ENCODE peak calls at places on chromosomes 3 and 15, in nine cellular contexts. One of them, this sample, is unnamed.

GRCh38 chr3:146469206-146470017 is at the start of gene PLSCR2:
- DNase-seq in A549: peak
- DNase-seq in fibroblast of pulmonary artery: no peak
- DNase-seq in endothelial cell: peak
- DNase-seq in neural crest cell: no peak
- DNase-seq in psoas muscle: peak
- DNase-seq in progenitor cell of endocrine pancreas: no peak
- DNase-seq in astrocyte of the spinal cord: no peak
- DNase-seq in uterus: peak
- DNase-seq in this sample: peak

GRCh38 chr15:82135645-82136044 is 89.8 kb upstream of the MEX3B start:
- DNase-seq in A549: no peak
- DNase-seq in fibroblast of pulmonary artery: peak
- DNase-seq in endothelial cell: no peak
- DNase-seq in neural crest cell: no peak
- DNase-seq in psoas muscle: no peak
- DNase-seq in progenitor cell of endocrine pancreas: no peak
- DNase-seq in astrocyte of the spinal cord: peak
- DNase-seq in uterus: no peak
- DNase-seq in this sample: no peak

GRCh38 chr15:98803228-98804056 is 155.1 kb downstream of the IGF1R start:
- DNase-seq in A549: peak
- DNase-seq in fibroblast of pulmonary artery: peak
- DNase-seq in endothelial cell: no peak
- DNase-seq in neural crest cell: no peak
- DNase-seq in psoas muscle: no peak
- DNase-seq in progenitor cell of endocrine pancreas: no peak
- DNase-seq in astrocyte of the spinal cord: peak
- DNase-seq in uterus: no peak
- DNase-seq in this sample: no peak

GRCh38 chr15:67019886-67020520 is 45.4 kb upstream of the SMAD3 start:
- DNase-seq in A549: no peak
- DNase-seq in fibroblast of pulmonary artery: no peak
- DNase-seq in endothelial cell: no peak
- DNase-seq in neural crest cell: no peak
- DNase-seq in psoas muscle: no peak
- DNase-seq in progenitor cell of endocrine pancreas: no peak
- DNase-seq in astrocyte of the spinal cord: no peak
- DNase-seq in uterus: no peak
- DNase-seq in this sample: no peak

GRCh38 chr15:89448825-89449224 is 47.6 kb downstream of the RHCG start:
- DNase-seq in A549: no peak
- DNase-seq in fibroblast of pulmonary artery: no peak
- DNase-seq in endothelial cell: no peak
- DNase-seq in neural crest cell: no peak
- DNase-seq in psoas muscle: no peak
- DNase-seq in progenitor cell of endocrine pancreas: no peak
- DNase-seq in astrocyte of the spinal cord: no peak
- DNase-seq in uterus: no peak
- DNase-seq in this sample: no peak

GRCh38 chr3:64972793-64973192 is 285.0 kb upstream of the ADAMTS9 start:
- DNase-seq in A549: no peak
- DNase-seq in fibroblast of pulmonary artery: no peak
- DNase-seq in endothelial cell: no peak
- DNase-seq in neural crest cell: no peak
- DNase-seq in psoas muscle: no peak
- DNase-seq in progenitor cell of endocrine pancreas: no peak
- DNase-seq in astrocyte of the spinal cord: peak
- DNase-seq in uterus: no peak
- DNase-seq in this sample: peak

GRCh38 chr3:39065197-39065596 is 13.4 kb downstream of the WDR48 start:
- DNase-seq in A549: peak
- DNase-seq in fibroblast of pulmonary artery: peak
- DNase-seq in endothelial cell: peak
- DNase-seq in neural crest cell: no peak
- DNase-seq in psoas muscle: no peak
- DNase-seq in progenitor cell of endocrine pancreas: no peak
- DNase-seq in astrocyte of the spinal cord: peak
- DNase-seq in uterus: no peak
- DNase-seq in this sample: peak

GRCh38 chr3:186414735-186415419 is 52.8 kb upstream of the DGKG start:
- DNase-seq in A549: peak
- DNase-seq in fibroblast of pulmonary artery: peak
- DNase-seq in endothelial cell: no peak
- DNase-seq in neural crest cell: no peak
- DNase-seq in psoas muscle: no peak
- DNase-seq in progenitor cell of endocrine pancreas: no peak
- DNase-seq in astrocyte of the spinal cord: peak
- DNase-seq in uterus: peak
- DNase-seq in this sample: no peak

GRCh38 chr3:12813967-12814366 is 17.5 kb downstream of the CAND2 start:
- DNase-seq in A549: no peak
- DNase-seq in fibroblast of pulmonary artery: no peak
- DNase-seq in endothelial cell: no peak
- DNase-seq in neural crest cell: no peak
- DNase-seq in psoas muscle: no peak
- DNase-seq in progenitor cell of endocrine pancreas: no peak
- DNase-seq in astrocyte of the spinal cord: no peak
- DNase-seq in uterus: no peak
- DNase-seq in this sample: no peak

GRCh38 chr15:82108489-82109078 is 62.8 kb upstream of the MEX3B start:
- DNase-seq in A549: peak
- DNase-seq in fibroblast of pulmonary artery: peak
- DNase-seq in endothelial cell: peak
- DNase-seq in neural crest cell: peak
- DNase-seq in psoas muscle: peak
- DNase-seq in progenitor cell of endocrine pancreas: peak
- DNase-seq in astrocyte of the spinal cord: peak
- DNase-seq in uterus: peak
- DNase-seq in this sample: no peak

GRCh38 chr15:55241193-55241592 is 44.5 kb upstream of the RSL24D1 start:
- DNase-seq in A549: no peak
- DNase-seq in fibroblast of pulmonary artery: no peak
- DNase-seq in endothelial cell: no peak
- DNase-seq in neural crest cell: no peak
- DNase-seq in psoas muscle: no peak
- DNase-seq in progenitor cell of endocrine pancreas: no peak
- DNase-seq in astrocyte of the spinal cord: no peak
- DNase-seq in uterus: no peak
- DNase-seq in this sample: no peak

GRCh38 chr3:57017481-57017880 is 43.0 kb upstream of the SPATA12 start:
- DNase-seq in A549: peak
- DNase-seq in fibroblast of pulmonary artery: peak
- DNase-seq in endothelial cell: no peak
- DNase-seq in neural crest cell: no peak
- DNase-seq in psoas muscle: no peak
- DNase-seq in progenitor cell of endocrine pancreas: no peak
- DNase-seq in astrocyte of the spinal cord: peak
- DNase-seq in uterus: no peak
- DNase-seq in this sample: no peak

GRCh38 chr15:51499379-51499976 is 123.1 kb downstream of the DMXL2 start:
- DNase-seq in A549: peak
- DNase-seq in fibroblast of pulmonary artery: peak
- DNase-seq in endothelial cell: no peak
- DNase-seq in neural crest cell: no peak
- DNase-seq in psoas muscle: no peak
- DNase-seq in progenitor cell of endocrine pancreas: no peak
- DNase-seq in astrocyte of the spinal cord: peak
- DNase-seq in uterus: no peak
- DNase-seq in this sample: no peak

GRCh38 chr3:58578873-58579272 is 1.7 kb upstream of the FAM107A start:
- DNase-seq in A549: no peak
- DNase-seq in fibroblast of pulmonary artery: no peak
- DNase-seq in endothelial cell: no peak
- DNase-seq in neural crest cell: no peak
- DNase-seq in psoas muscle: no peak
- DNase-seq in progenitor cell of endocrine pancreas: no peak
- DNase-seq in astrocyte of the spinal cord: no peak
- DNase-seq in uterus: no peak
- DNase-seq in this sample: no peak

GRCh38 chr3:192812736-192813383 is 85.5 kb upstream of the FGF12 start:
- DNase-seq in A549: peak
- DNase-seq in fibroblast of pulmonary artery: peak
- DNase-seq in endothelial cell: peak
- DNase-seq in neural crest cell: peak
- DNase-seq in psoas muscle: no peak
- DNase-seq in progenitor cell of endocrine pancreas: no peak
- DNase-seq in astrocyte of the spinal cord: peak
- DNase-seq in uterus: no peak
- DNase-seq in this sample: no peak

DNA sequence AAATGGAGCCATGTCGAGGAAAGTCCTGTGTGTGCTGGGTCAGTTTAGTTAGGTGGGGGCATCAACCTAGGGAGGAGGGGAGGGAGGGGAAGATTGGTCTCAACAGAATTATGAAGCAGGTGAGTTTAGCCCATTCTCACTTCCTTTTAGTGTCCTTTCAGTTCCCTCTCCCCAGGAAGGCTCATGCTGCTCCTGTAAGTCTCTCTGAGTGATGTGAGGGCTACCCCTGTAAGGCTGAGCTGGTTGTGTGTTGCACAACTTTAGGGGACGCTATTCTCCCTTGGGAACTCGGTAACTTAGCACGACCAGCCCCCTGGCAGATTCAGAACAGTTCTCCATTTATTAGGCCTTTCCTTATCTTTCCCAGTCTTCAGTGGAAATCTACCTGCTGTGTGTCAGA is 21.2 kb downstream of the IL5RA start:
- DNase-seq in A549: no peak
- DNase-seq in fibroblast of pulmonary artery: no peak
- DNase-seq in endothelial cell: no peak
- DNase-seq in neural crest cell: no peak
- DNase-seq in psoas muscle: no peak
- DNase-seq in progenitor cell of endocrine pancreas: no peak
- DNase-seq in astrocyte of the spinal cord: no peak
- DNase-seq in uterus: no peak
- DNase-seq in this sample: no peak
- TF ChIP-seq CTCF in A549: no peak
- TF ChIP-seq CTCF in fibroblast of pulmonary artery: no peak
- TF ChIP-seq CTCF in endothelial cell: no peak
- TF ChIP-seq CTCF in neural crest cell: no peak
- TF ChIP-seq CTCF in psoas muscle: no peak
- TF ChIP-seq CTCF in progenitor cell of endocrine pancreas: no peak
- TF ChIP-seq CTCF in astrocyte of the spinal cord: no peak
- TF ChIP-seq CTCF in uterus: no peak
- TF ChIP-seq CTCF in this sample: no peak

GRCh38 chr3:50237754-50238548 is 1.9 kb downstream of the GNAI2 start:
- DNase-seq in A549: no peak
- DNase-seq in fibroblast of pulmonary artery: peak
- DNase-seq in endothelial cell: peak
- DNase-seq in neural crest cell: peak
- DNase-seq in psoas muscle: peak
- DNase-seq in progenitor cell of endocrine pancreas: no peak
- DNase-seq in astrocyte of the spinal cord: peak
- DNase-seq in uterus: peak
- DNase-seq in this sample: no peak

GRCh38 chr3:50236484-50237132 is 604 bp downstream of the GNAI2 start:
- DNase-seq in A549: no peak
- DNase-seq in fibroblast of pulmonary artery: no peak
- DNase-seq in endothelial cell: no peak
- DNase-seq in neural crest cell: no peak
- DNase-seq in psoas muscle: no peak
- DNase-seq in progenitor cell of endocrine pancreas: no peak
- DNase-seq in astrocyte of the spinal cord: no peak
- DNase-seq in uterus: no peak
- DNase-seq in this sample: no peak

GRCh38 chr3:50238549-50239026 is 2.6 kb downstream of the GNAI2 start:
- DNase-seq in A549: peak
- DNase-seq in fibroblast of pulmonary artery: no peak
- DNase-seq in endothelial cell: no peak
- DNase-seq in neural crest cell: no peak
- DNase-seq in psoas muscle: peak
- DNase-seq in progenitor cell of endocrine pancreas: no peak
- DNase-seq in astrocyte of the spinal cord: no peak
- DNase-seq in uterus: peak
- DNase-seq in this sample: no peak

GRCh38 chr3:50237133-50237651 is 1.2 kb downstream of the GNAI2 start:
- DNase-seq in A549: no peak
- DNase-seq in fibroblast of pulmonary artery: peak
- DNase-seq in endothelial cell: no peak
- DNase-seq in neural crest cell: no peak
- DNase-seq in psoas muscle: peak
- DNase-seq in progenitor cell of endocrine pancreas: no peak
- DNase-seq in astrocyte of the spinal cord: no peak
- DNase-seq in uterus: no peak
- DNase-seq in this sample: no peak

DNA sequence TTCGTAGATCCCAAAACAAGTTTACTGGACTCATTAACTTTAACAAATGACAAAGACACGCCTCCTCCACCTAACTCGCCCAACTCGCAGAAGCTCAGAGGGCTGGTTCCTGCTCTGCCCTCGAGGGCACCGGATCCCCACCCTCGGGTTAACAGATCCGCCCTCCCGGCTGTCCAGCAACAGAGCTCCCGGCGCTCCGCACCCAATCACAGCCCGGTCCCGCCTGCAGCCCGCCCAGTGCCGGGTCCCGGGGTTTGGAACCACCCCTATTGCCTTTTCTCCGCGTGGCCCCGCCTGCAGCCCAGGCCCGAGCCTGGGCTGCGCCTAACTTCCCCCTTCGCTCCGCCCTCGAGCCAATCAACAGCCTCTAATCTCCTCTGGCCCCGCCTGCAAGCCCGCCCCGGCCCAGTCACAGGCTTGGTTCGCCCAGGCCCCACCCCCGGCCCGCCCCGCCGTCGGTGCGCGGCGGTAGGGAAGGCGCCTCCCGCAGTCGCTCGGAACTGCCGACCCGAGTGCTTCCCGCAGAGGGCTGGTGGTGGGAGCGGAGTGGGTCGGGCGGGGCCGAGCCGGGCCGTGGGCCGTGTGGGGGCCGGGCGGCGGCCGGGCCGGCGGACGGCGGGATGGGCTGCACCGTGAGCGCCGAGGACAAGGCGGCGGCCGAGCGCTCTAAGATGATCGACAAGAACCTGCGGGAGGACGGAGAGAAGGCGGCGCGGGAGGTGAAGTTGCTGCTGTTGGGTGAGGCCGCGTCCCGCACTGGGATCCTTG is at the start of gene GNAI2:
- DNase-seq in A549: peak
- DNase-seq in fibroblast of pulmonary artery: peak
- DNase-seq in endothelial cell: peak
- DNase-seq in neural crest cell: peak
- DNase-seq in psoas muscle: peak
- DNase-seq in progenitor cell of endocrine pancreas: peak
- DNase-seq in astrocyte of the spinal cord: peak
- DNase-seq in uterus: peak
- DNase-seq in this sample: peak
- TF ChIP-seq CTCF in A549: no peak
- TF ChIP-seq CTCF in fibroblast of pulmonary artery: no peak
- TF ChIP-seq CTCF in endothelial cell: no peak
- TF ChIP-seq CTCF in neural crest cell: no peak
- TF ChIP-seq CTCF in psoas muscle: no peak
- TF ChIP-seq CTCF in progenitor cell of endocrine pancreas: no peak
- TF ChIP-seq CTCF in astrocyte of the spinal cord: no peak
- TF ChIP-seq CTCF in uterus: no peak
- TF ChIP-seq CTCF in this sample: no peak

GRCh38 chr3:9826815-9827574 is 16.8 kb downstream of the RPUSD3 start:
- DNase-seq in A549: peak
- DNase-seq in fibroblast of pulmonary artery: peak
- DNase-seq in endothelial cell: peak
- DNase-seq in neural crest cell: no peak
- DNase-seq in psoas muscle: no peak
- DNase-seq in progenitor cell of endocrine pancreas: no peak
- DNase-seq in astrocyte of the spinal cord: no peak
- DNase-seq in uterus: no peak
- DNase-seq in this sample: no peak
- TF ChIP-seq CTCF in A549: peak
- TF ChIP-seq CTCF in fibroblast of pulmonary artery: no peak
- TF ChIP-seq CTCF in endothelial cell: peak
- TF ChIP-seq CTCF in neural crest cell: peak
- TF ChIP-seq CTCF in psoas muscle: no peak
- TF ChIP-seq CTCF in progenitor cell of endocrine pancreas: peak
- TF ChIP-seq CTCF in astrocyte of the spinal cord: peak
- TF ChIP-seq CTCF in uterus: no peak
- TF ChIP-seq CTCF in this sample: peak

GRCh38 chr3:42843730-42844713 is 31.7 kb downstream of the CYP8B1 start:
- DNase-seq in A549: no peak
- DNase-seq in fibroblast of pulmonary artery: no peak
- DNase-seq in endothelial cell: no peak
- DNase-seq in neural crest cell: no peak
- DNase-seq in psoas muscle: peak
- DNase-seq in progenitor cell of endocrine pancreas: no peak
- DNase-seq in astrocyte of the spinal cord: no peak
- DNase-seq in uterus: peak
- DNase-seq in this sample: no peak
- TF ChIP-seq CTCF in A549: no peak
- TF ChIP-seq CTCF in fibroblast of pulmonary artery: no peak
- TF ChIP-seq CTCF in endothelial cell: no peak
- TF ChIP-seq CTCF in neural crest cell: no peak
- TF ChIP-seq CTCF in psoas muscle: no peak
- TF ChIP-seq CTCF in progenitor cell of endocrine pancreas: no peak
- TF ChIP-seq CTCF in astrocyte of the spinal cord: no peak
- TF ChIP-seq CTCF in uterus: no peak
- TF ChIP-seq CTCF in this sample: no peak

This sample was measured in kidney epithelial cell.